ENCODE peak calls at places on chromosome 18, in nine cellular contexts. E is right cardiac atrium; C is psoas muscle; W is lower lobe of right lung; F is transverse colon; Z is adrenal gland; I is foreskin keratinocyte; U is CD4-positive, alpha-beta memory T cell; B is fibroblast of lung. X is an unnamed sample.

GRCh38 chr18:8942909-8943545 is 159.5 kb upstream of the NDUFV2 start:
- DNase-seq in E (no peak), C (no peak), W (peak), F (no peak), Z (no peak), I (no peak), U (no peak), B (peak), X (no peak)

GRCh38 chr18:77110936-77111335 is 21.6 kb downstream of the MBP start:
- DNase-seq in E (peak), C (no peak), W (no peak), F (no peak), Z (no peak), I (no peak), U (no peak), B (no peak), X (no peak)

GRCh38 chr18:34809697-34810096 is 99.6 kb downstream of the DTNA start:
- DNase-seq in E (peak), C (peak), W (no peak), F (peak), Z (peak), I (no peak), U (no peak), B (peak), X (peak)

GRCh38 chr18:64283059-64283458 is 134.2 kb upstream of the LINC00305 start:
- DNase-seq in E (no peak), C (no peak), W (no peak), F (no peak), Z (no peak), I (no peak), U (no peak), B (no peak), X (no peak)

GRCh38 chr18:54205951-54206350 is 18.5 kb downstream of the MBD2 start:
- DNase-seq in E (no peak), C (no peak), W (no peak), F (no peak), Z (no peak), I (no peak), U (no peak), B (peak), X (no peak)

GRCh38 chr18:35132284-35132910 is 91.2 kb downstream of the MAPRE2 start:
- DNase-seq in E (no peak), C (no peak), W (no peak), F (no peak), Z (no peak), I (no peak), U (no peak), B (no peak), X (no peak)

GRCh38 chr18:24928479-24928878 is 423.5 kb downstream of the ZNF521 start:
- DNase-seq in E (no peak), C (no peak), W (no peak), F (no peak), Z (no peak), I (no peak), U (no peak), B (no peak), X (no peak)

GRCh38 chr18:62716679-62717058 is 1.3 kb downstream of the PHLPP1 start:
- DNase-seq in E (peak), C (peak), W (peak), F (peak), Z (peak), I (no peak), U (peak), B (peak), X (peak)

GRCh38 chr18:49640741-49641140 is 78.9 kb downstream of the LIPG start:
- DNase-seq in E (no peak), C (no peak), W (no peak), F (no peak), Z (no peak), I (no peak), U (no peak), B (no peak), X (no peak)

GRCh38 chr18:24271381-24272331 is 126.0 kb downstream of the OSBPL1A start:
- DNase-seq in E (peak), C (peak), W (peak), F (peak), Z (peak), I (peak), U (no peak), B (peak), X (peak)

GRCh38 chr18:47050468-47050867 is 15.0 kb upstream of the ELOA2 start:
- DNase-seq in E (no peak), C (no peak), W (no peak), F (no peak), Z (no peak), I (no peak), U (no peak), B (peak), X (peak)

GRCh38 chr18:37019157-37019571 is 190.2 kb downstream of the KIAA1328 start:
- DNase-seq in E (no peak), C (no peak), W (no peak), F (no peak), Z (no peak), I (peak), U (no peak), B (peak), X (peak)

GRCh38 chr18:8084160-8084559 is 517.0 kb downstream of the PTPRM start:
- DNase-seq in E (no peak), C (no peak), W (no peak), F (no peak), Z (peak), I (peak), U (no peak), B (peak), X (peak)

DNA sequence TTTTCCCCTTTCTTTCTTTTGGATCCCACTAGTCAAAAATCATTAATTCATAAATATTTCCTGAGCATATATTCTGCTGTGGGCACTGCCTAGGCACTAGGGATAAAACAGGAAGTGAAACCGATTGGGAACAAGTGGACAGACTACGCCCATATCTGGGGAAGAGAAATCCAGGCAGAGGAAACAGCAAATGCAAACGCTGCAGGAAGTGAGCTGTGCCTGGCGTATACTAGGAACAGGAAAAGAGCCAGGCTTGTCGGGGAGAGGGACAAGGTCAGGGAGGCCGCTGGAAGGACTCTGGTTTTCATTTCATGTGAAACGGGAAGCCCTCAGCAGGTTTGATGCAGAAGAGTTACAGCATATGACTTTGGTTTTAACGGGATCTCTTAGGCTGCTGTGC is 110.1 kb upstream of the PIEZO2 start:
- DNase-seq in E (peak), C (peak), W (peak), F (peak), Z (peak), I (no peak), U (no peak), B (no peak), X (no peak)
- H3K27ac ChIP-seq in E (no peak), C (no peak), W (no peak), F (no peak), Z (no peak), I (no peak), U (no peak), B (no peak), X (no peak)

GRCh38 chr18:11842562-11842961 is 8.7 kb upstream of the CHMP1B start:
- DNase-seq in E (no peak), C (no peak), W (no peak), F (no peak), Z (no peak), I (no peak), U (no peak), B (no peak), X (no peak)
- H3K27ac ChIP-seq in E (no peak), C (no peak), W (no peak), F (no peak), Z (no peak), I (no peak), U (no peak), B (no peak), X (no peak)

GRCh38 chr18:22324191-22325131 is 93.3 kb downstream of the CTAGE1 start:
- DNase-seq in E (peak), C (no peak), W (peak), F (peak), Z (peak), I (no peak), U (no peak), B (peak), X (no peak)
- H3K27ac ChIP-seq in E (peak), C (no peak), W (peak), F (no peak), Z (no peak), I (no peak), U (no peak), B (no peak), X (no peak)

DNA sequence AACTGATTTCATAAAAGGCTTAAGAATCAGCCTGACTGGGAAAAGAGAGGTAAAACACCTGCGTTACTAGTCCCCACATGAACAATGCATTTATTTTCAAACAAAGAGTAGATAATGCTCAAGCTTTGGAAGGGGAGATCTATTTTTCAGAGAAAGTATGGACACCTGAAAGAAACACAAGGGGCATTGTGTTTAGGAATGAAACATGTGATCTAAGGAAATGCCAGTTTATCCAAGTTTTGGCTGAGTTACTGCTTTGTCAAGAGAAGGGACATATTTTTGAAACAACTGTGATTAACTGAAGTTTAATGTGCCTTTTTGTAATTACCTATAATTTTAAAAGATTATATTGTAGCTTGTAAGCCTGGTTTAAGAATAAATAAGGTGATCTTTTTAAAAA is 49.3 kb upstream of the RBBP8 start:
- DNase-seq in E (no peak), C (no peak), W (no peak), F (no peak), Z (no peak), I (no peak), U (no peak), B (no peak), X (no peak)
- H3K27ac ChIP-seq in E (no peak), C (no peak), W (no peak), F (no peak), Z (no peak), I (no peak), U (no peak), B (no peak), X (no peak)

DNA sequence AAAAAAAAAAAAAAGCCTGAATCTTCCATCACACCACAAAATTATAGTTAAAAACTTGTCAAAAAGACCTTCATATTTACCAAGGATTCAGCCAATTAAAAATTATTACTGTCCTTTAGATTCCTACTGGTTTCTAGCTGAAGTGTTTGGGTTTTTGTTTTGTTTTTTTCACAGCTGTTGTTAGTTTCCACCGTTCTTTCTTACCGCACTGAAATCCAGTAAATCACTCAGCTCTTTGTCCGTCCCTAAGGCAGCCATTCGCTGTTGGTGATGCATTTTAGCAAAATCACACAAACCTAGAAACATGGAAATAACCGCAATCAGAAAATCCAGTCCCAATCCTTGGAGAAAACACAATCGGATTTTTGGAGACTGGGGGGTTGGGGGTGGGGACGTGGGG is 1.2 kb downstream of the TCF4 start:
- DNase-seq in E (no peak), C (no peak), W (no peak), F (no peak), Z (no peak), I (no peak), U (no peak), B (peak), X (peak)
- H3K27ac ChIP-seq in E (peak), C (peak), W (peak), F (peak), Z (no peak), I (no peak), U (no peak), B (peak), X (peak)